ENCODE peak calls at places on chromosomes 2 and 18, in ten cellular contexts. H is substantia nigra; D is activated CD4-positive, alpha-beta T cell treated with anti-CD3 and anti-CD28 coated beads, Interleukin-2, amount 10 ng/mL, durations not matched to agents 7 days and 5 days; Q is H4; G is GM12865; T is stimulated activated CD4-positive, alpha-beta T cell treated with anti-CD3 and anti-CD28 coated beads, Interleukin-1b, Interleukin-23, amount 100 ng/mL, for 24 hours; S is Daoy; X is GM18507; Y is mammary epithelial cell; B is coronary artery. N is an unnamed sample.
A peak's percentile ranks its signal among the peaks of the same experiment; 100 is the strongest.

GRCh38 chr18:28735731-28736130 is 558.8 kb upstream of the CDH2 start:
- DNase-seq in H (no peak), D (no peak), Q (peak; percentile 19), G (no peak), T (no peak), S (peak; percentile 69), X (no peak), Y (peak; percentile 46), B (no peak), N (no peak)

GRCh38 chr2:177596866-177597265 is 204.3 kb downstream of the AGPS start:
- DNase-seq in H (no peak), D (no peak), Q (no peak), G (no peak), T (no peak), S (no peak), X (no peak), Y (no peak), B (no peak), N (no peak)

GRCh38 chr18:69631281-69631680 is 230.6 kb downstream of the DOK6 start:
- DNase-seq in H (no peak), D (no peak), Q (no peak), G (no peak), T (no peak), S (no peak), X (no peak), Y (peak; percentile 1), B (no peak), N (no peak)

GRCh38 chr2:130744287-130745117 is 10.8 kb upstream of the AMER3 start:
- DNase-seq in H (no peak), D (no peak), Q (no peak), G (no peak), T (no peak), S (no peak), X (no peak), Y (no peak), B (no peak), N (no peak)

GRCh38 chr18:3148930-3149535 is 70.7 kb downstream of the MYOM1 start:
- DNase-seq in H (no peak), D (no peak), Q (no peak), G (no peak), T (no peak), S (no peak), X (no peak), Y (peak; percentile 65), B (no peak), N (no peak)

GRCh38 chr2:109516445-109517117 is 97.2 kb downstream of the SEPTIN10 start:
- DNase-seq in H (no peak), D (peak; percentile 9), Q (peak; percentile 48), G (peak; percentile 53), T (no peak), S (peak; percentile 73), X (no peak), Y (no peak), B (no peak), N (peak; percentile 64)

GRCh38 chr18:31097666-31098065 is 4.6 kb downstream of the DSC2 start:
- DNase-seq in H (no peak), D (no peak), Q (no peak), G (no peak), T (no peak), S (no peak), X (no peak), Y (no peak), B (no peak), N (no peak)

GRCh38 chr18:79954791-79955190 is 3.3 kb upstream of the SLC66A2 start:
- DNase-seq in H (no peak), D (no peak), Q (no peak), G (no peak), T (no peak), S (no peak), X (no peak), Y (no peak), B (peak; percentile 41), N (no peak)

GRCh38 chr2:42928692-42929576 is 136.6 kb upstream of the HAAO start:
- DNase-seq in H (no peak), D (no peak), Q (no peak), G (peak; percentile 39), T (no peak), S (peak; percentile 45), X (no peak), Y (no peak), B (no peak), N (no peak)

GRCh38 chr2:63434597-63434996 is 153.7 kb downstream of the WDPCP start:
- DNase-seq in H (no peak), D (no peak), Q (no peak), G (no peak), T (no peak), S (no peak), X (no peak), Y (no peak), B (no peak), N (no peak)

GRCh38 chr18:21703241-21703820 is 1.2 kb downstream of the ABHD3 start:
- DNase-seq in H (no peak), D (peak; percentile 38), Q (no peak), G (peak; percentile 70), T (no peak), S (no peak), X (no peak), Y (peak; percentile 65), B (no peak), N (peak; percentile 73)

GRCh38 chr18:47909484-47909883 is 21.0 kb downstream of the SMAD2 start:
- DNase-seq in H (no peak), D (no peak), Q (no peak), G (no peak), T (no peak), S (no peak), X (no peak), Y (no peak), B (no peak), N (no peak)

GRCh38 chr2:162565666-162566065 is 221.7 kb downstream of the GCA start:
- DNase-seq in H (no peak), D (no peak), Q (no peak), G (no peak), T (no peak), S (no peak), X (no peak), Y (no peak), B (no peak), N (no peak)

GRCh38 chr2:182435754-182436153 is 8.9 kb upstream of the PDE1A start:
- DNase-seq in H (no peak), D (no peak), Q (no peak), G (no peak), T (no peak), S (no peak), X (no peak), Y (no peak), B (no peak), N (no peak)

GRCh38 chr2:16386431-16386830 is 279.2 kb downstream of the CYRIA start:
- DNase-seq in H (no peak), D (no peak), Q (no peak), G (no peak), T (no peak), S (no peak), X (no peak), Y (no peak), B (no peak), N (no peak)

GRCh38 chr2:174760845-174761473 is 3.3 kb downstream of the CHRNA1 start:
- DNase-seq in H (no peak), D (no peak), Q (no peak), G (no peak), T (no peak), S (no peak), X (no peak), Y (no peak), B (no peak), N (no peak)

GRCh38 chr2:31558401-31559295 is 22.1 kb downstream of the SRD5A2 start:
- DNase-seq in H (no peak), D (no peak), Q (peak; percentile 72), G (no peak), T (no peak), S (no peak), X (no peak), Y (peak; percentile 87), B (no peak), N (no peak)

GRCh38 chr2:147588191-147588590 is 256.6 kb upstream of the ACVR2A start:
- DNase-seq in H (no peak), D (no peak), Q (no peak), G (no peak), T (no peak), S (no peak), X (no peak), Y (peak; percentile 64), B (no peak), N (no peak)

GRCh38 chr2:70123051-70123828 is 36.0 kb downstream of the PCBP1 start:
- DNase-seq in H (no peak), D (no peak), Q (peak; percentile 39), G (no peak), T (no peak), S (peak; percentile 71), X (no peak), Y (no peak), B (peak; percentile 79), N (no peak)

GRCh38 chr2:22536131-22536530 is 848.8 kb upstream of the KLHL29 start:
- DNase-seq in H (no peak), D (no peak), Q (peak; percentile 3), G (no peak), T (no peak), S (no peak), X (no peak), Y (peak; percentile 56), B (no peak), N (no peak)

GRCh38 chr2:68943581-68944568 is 8.8 kb downstream of the GKN2 start:
- DNase-seq in H (no peak), D (peak; percentile 59), Q (peak; percentile 45), G (peak; percentile 52), T (peak; percentile 39), S (peak; percentile 56), X (peak; percentile 5), Y (peak; percentile 61), B (no peak), N (peak; percentile 63)

GRCh38 chr2:218017211-218018053 is 14.6 kb upstream of the TNS1 start:
- DNase-seq in H (no peak), D (no peak), Q (no peak), G (no peak), T (no peak), S (no peak), X (no peak), Y (no peak), B (no peak), N (no peak)

GRCh38 chr2:101396352-101396717 is 9.0 kb upstream of the CREG2 start:
- DNase-seq in H (no peak), D (no peak), Q (peak; percentile 67), G (no peak), T (no peak), S (peak; percentile 83), X (no peak), Y (peak; percentile 94), B (no peak), N (no peak)

GRCh38 chr2:43448011-43448821 is 147.6 kb downstream of the THADA start:
- DNase-seq in H (no peak), D (no peak), Q (no peak), G (no peak), T (no peak), S (no peak), X (no peak), Y (no peak), B (no peak), N (no peak)

GRCh38 chr18:54528942-54529376 is 62.1 kb upstream of the DYNAP start:
- DNase-seq in H (no peak), D (no peak), Q (no peak), G (no peak), T (no peak), S (no peak), X (no peak), Y (no peak), B (no peak), N (no peak)

GRCh38 chr18:33914399-33914798 is 310.3 kb downstream of the NOL4 start:
- DNase-seq in H (no peak), D (no peak), Q (no peak), G (no peak), T (no peak), S (peak; percentile 22), X (no peak), Y (peak; percentile 67), B (no peak), N (no peak)

GRCh38 chr2:98503481-98504096 is 58.9 kb downstream of the INPP4A start:
- DNase-seq in H (no peak), D (no peak), Q (no peak), G (no peak), T (no peak), S (no peak), X (no peak), Y (no peak), B (no peak), N (no peak)

GRCh38 chr2:239300871-239301742 is 99.7 kb downstream of the HDAC4 start:
- DNase-seq in H (no peak), D (no peak), Q (no peak), G (no peak), T (no peak), S (no peak), X (no peak), Y (no peak), B (peak; percentile 58), N (no peak)

N was measured in MM.1S.